ENCODE peak calls at places on chromosomes 1 and 21, in six cellular contexts. Q is GM23338; U is endodermal cell; C is adrenal gland; E is CD8-positive, alpha-beta T cell; F is HCT116. H is an unnamed sample.

GRCh38 chr21:45544449-45545235 is 2.4 kb upstream of the SLC19A1 start:
- DNase-seq in Q (no peak), U (peak; percentile 31), C (peak; percentile 12), E (no peak), F (no peak), H (peak; percentile 62)

GRCh38 chr1:13482600-13482999 is 31.2 kb downstream of the LRRC38 start:
- DNase-seq in Q (no peak), U (no peak), C (no peak), E (no peak), F (no peak), H (no peak)

GRCh38 chr1:42973304-42973703 is 14.6 kb upstream of the SLC2A1 start:
- DNase-seq in Q (no peak), U (no peak), C (peak; percentile 44), E (no peak), F (no peak), H (no peak)

GRCh38 chr1:31216016-31216415 is 23.7 kb downstream of the NKAIN1 start:
- DNase-seq in Q (peak; percentile 55), U (peak; percentile 76), C (peak; percentile 62), E (no peak), F (no peak), H (no peak)

GRCh38 chr1:237411621-237412020 is 369.6 kb downstream of the RYR2 start:
- DNase-seq in Q (no peak), U (no peak), C (no peak), E (no peak), F (no peak), H (no peak)

GRCh38 chr1:53498555-53499142 is 39.5 kb downstream of the DMRTB1 start:
- DNase-seq in Q (no peak), U (no peak), C (no peak), E (no peak), F (no peak), H (no peak)

GRCh38 chr1:20430355-20431290 is 55.4 kb downstream of the CAMK2N1 start:
- DNase-seq in Q (peak; percentile 87), U (peak; percentile 93), C (peak; percentile 55), E (no peak), F (no peak), H (peak; percentile 93)

GRCh38 chr1:89873250-89873649 is 52.4 kb downstream of the LRRC8D start:
- DNase-seq in Q (no peak), U (no peak), C (no peak), E (no peak), F (no peak), H (no peak)

GRCh38 chr1:53286950-53287349 is 40.9 kb downstream of the LRP8 start:
- DNase-seq in Q (no peak), U (no peak), C (no peak), E (no peak), F (no peak), H (no peak)

GRCh38 chr1:60428161-60428560 is 354.6 kb upstream of the C1orf87 start:
- DNase-seq in Q (no peak), U (no peak), C (no peak), E (no peak), F (no peak), H (no peak)

GRCh38 chr1:234881893-234882771 is 246.5 kb downstream of the TOMM20 start:
- DNase-seq in Q (no peak), U (no peak), C (no peak), E (no peak), F (no peak), H (no peak)

DNA sequence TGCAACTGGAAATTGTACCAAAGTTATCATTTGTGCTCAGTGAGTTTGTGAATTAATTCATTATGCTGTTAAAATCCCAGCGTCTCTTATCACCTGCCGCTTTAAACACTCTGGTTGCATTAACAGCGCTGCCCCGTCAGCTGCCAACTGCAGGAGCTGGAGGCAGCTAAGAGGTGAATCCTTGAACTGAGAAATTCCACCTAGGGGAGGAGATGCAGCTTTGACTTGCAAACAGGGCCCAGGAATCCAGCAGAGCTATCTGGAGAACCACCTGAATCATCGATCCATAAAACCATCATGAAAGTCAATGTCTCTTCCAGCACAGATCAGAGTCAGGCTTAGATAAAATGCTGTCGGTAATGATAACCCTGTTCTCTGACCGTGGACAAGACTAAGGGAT is 140.7 kb upstream of the PTBP2 start:
- DNase-seq in Q (peak; percentile 83), U (peak; percentile 77), C (no peak), E (no peak), F (no peak), H (peak; percentile 54)
- H3K27me3 ChIP-seq in Q (no peaks in the 10 kb centered on the region), U (no peaks in the 10 kb centered on the region), C (no peaks in the 10 kb centered on the region), E (no peaks in the 10 kb centered on the region), F (no peaks in the 10 kb centered on the region), H (no peaks in the 10 kb centered on the region)

DNA sequence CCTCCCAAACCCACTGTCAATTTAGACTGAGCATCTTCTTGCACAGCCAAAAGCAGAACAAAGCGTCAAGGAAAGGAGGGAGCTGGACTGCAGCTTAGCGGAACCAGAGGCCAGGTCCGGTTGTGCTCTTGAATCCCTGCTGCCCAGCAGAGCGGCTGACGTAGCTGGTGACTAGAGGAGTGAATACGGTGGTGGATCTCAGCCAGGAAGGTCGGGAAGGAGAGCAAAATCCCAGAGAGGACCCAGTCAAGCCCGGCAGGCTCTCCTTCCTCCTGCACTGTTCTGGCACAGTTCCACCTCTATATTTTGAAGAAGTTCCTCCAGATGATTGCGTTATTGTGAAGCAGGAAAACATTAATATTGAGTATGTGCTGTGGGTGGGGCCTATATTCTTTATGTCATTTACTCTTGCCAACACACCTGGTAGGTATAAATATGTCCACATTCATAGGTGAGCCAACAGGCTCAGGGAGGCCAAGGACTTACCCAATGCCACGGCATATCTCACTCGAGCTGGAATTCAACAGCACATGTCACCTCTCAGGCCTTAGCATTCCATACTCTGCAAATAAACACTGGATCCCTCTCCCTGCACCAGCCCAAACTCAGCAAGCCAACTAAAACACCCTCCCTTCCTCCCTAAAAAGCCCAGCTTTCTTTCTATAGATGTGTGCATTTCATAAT is 23.6 kb upstream of the ABCB10 start:
- DNase-seq in Q (no peak), U (no peak), C (no peak), E (no peak), F (no peak), H (no peak)
- H3K4me3 ChIP-seq in Q (no peak overlapping the region), U (no peak overlapping the region), C (no peak overlapping the region), E (no peak overlapping the region), F (no peak overlapping the region), H (no peak overlapping the region)

GRCh38 chr1:15660151-15660550 is 24.0 kb upstream of the PLEKHM2 start:
- DNase-seq in Q (no peak), U (no peak), C (no peak), E (no peak), F (no peak), H (no peak)

GRCh38 chr1:15654091-15654690 is 29.9 kb upstream of the PLEKHM2 start:
- DNase-seq in Q (no peak), U (no peak), C (no peak), E (no peak), F (no peak), H (no peak)

GRCh38 chr1:15657026-15657425 is 27.1 kb upstream of the PLEKHM2 start:
- DNase-seq in Q (no peak), U (no peak), C (no peak), E (no peak), F (no peak), H (no peak)

GRCh38 chr1:15656464-15656863 is 27.7 kb upstream of the PLEKHM2 start:
- DNase-seq in Q (no peak), U (no peak), C (no peak), E (no peak), F (no peak), H (no peak)
- H3K36me3 ChIP-seq in Q (peaks cover 62% of the 10 kb centered on the region), U (peaks cover 69% of the 10 kb centered on the region), C (no peaks in the 10 kb centered on the region), E (peaks cover 41% of the 10 kb centered on the region), F (peaks cover 58% of the 10 kb centered on the region), H (peaks cover 25% of the 10 kb centered on the region)

DNA sequence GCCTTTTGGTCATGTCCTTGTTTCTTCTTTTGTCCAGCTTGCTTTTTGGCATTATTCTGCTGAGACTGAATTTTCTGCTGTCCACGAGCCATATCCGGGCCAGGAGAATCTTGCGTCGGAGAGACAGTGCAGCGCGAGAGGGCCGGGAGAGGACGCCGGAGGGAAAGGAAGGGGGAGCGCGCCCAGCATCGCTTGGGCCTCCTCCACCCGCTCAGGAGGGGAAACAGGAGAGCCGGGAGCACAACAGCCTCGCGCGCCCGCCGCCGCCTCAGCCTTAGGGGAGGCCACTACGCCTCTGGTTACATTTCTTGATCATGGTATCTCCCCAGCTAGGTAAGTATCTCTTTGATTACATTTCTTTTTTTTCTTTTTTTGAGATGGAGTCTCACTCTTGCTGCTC is 7.4 kb upstream of the DEGS1 start:
- DNase-seq in Q (peak; percentile 85), U (peak; percentile 84), C (no peak), E (no peak), F (no peak), H (peak; percentile 77)
- H3K27me3 ChIP-seq in Q (no peaks in the 10 kb centered on the region), U (no peaks in the 10 kb centered on the region), C (no peaks in the 10 kb centered on the region), E (no peaks in the 10 kb centered on the region), F (no peaks in the 10 kb centered on the region), H (no peaks in the 10 kb centered on the region)

DNA sequence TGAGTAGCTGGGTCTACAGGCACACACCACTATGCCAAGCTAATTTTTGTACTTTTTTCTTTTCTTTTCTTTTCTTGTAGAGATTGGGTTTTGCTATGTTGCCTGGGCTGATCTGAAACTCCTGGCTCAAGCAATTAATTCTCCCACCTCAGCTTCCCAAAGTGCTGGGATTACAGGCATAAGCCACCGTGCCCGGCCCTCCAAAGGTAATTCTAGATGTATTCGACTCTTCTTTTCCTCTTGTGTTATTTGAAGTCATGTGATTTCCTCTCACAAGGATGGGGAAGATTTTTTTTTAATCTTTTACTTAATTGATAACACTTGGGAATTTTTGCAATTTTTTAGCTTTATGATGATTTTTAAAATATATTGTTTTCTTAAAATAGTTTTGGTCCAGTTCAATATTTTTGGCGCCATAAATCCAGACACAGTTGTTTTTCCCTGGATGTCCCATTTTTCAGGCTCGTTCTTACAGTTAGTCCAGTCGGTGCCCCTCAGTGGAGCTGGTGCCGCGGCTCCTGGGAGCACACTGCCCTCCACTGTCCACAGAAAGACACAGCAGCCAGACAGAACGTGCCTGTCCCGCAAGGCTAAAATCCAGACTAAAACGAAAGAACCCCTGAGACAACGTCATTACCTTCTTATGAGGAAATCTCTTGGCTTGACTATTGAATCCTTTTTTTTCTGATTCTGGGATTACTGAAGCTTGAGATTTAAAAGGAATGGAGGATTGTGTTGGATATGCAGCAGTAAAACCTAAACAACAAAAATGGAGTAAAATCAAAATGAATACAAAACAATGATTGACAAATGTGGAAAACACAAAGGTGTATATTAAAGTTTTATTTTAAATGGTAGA is 22.4 kb downstream of the STPG1 start:
- DNase-seq in Q (peak; percentile 86), U (peak; percentile 90), C (peak; percentile 76), E (peak; percentile 43), F (peak; percentile 57), H (peak; percentile 68)
- H3K4me3 ChIP-seq in Q (no peak overlapping the region), U (no peak overlapping the region), C (no peak overlapping the region), E (no peak overlapping the region), F (no peak overlapping the region), H (no peak overlapping the region)

DNA sequence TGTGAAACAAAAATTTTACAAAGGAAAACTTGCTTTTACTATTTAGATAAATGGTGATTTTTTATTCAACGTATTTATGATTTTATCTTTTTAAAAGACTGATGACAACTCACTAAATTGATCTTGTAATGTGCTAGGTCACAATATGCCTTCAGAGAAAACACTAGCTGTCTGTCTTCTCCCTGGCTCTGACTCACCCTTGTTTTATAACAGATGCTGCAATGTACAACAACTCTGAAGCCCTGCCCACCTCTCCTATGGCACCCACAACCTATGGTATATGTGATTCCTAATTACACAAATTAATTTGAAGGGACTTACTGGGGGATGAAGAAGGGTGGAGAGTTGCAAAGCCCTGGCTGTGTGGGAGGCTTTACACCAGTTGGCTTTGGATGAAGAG is 24.7 kb upstream of the HSD17B7 start:
- DNase-seq in Q (no peak), U (no peak), C (no peak), E (no peak), F (no peak), H (no peak)
- H3K36me3 ChIP-seq in Q (no peaks in the 10 kb centered on the region), U (no peaks in the 10 kb centered on the region), C (no peaks in the 10 kb centered on the region), E (no peaks in the 10 kb centered on the region), F (no peaks in the 10 kb centered on the region), H (no peaks in the 10 kb centered on the region)

H was measured in H7.